ENCODE peak calls at places on chromosome 13, in eight cellular contexts. H is RWPE2; D is CD8-positive, alpha-beta T cell; U is upper lobe of right lung; J is aorta; Z is Panc1; L is pancreas; N is left lung. B is an unnamed sample. For H3K4me1, the result is how much of the 10 kb centered on the place peaks cover.

GRCh38 chr13:101703838-101704237 is 251.4 kb downstream of the ITGBL1 start:
- ATAC-seq in H (no peak), D (no peak), U (no peak), J (no peak), Z (no peak), L (no peak), N (no peak), B (no peak)

GRCh38 chr13:97125051-97125809 is 96.9 kb upstream of the MBNL2 start:
- ATAC-seq in H (peak), D (no peak), U (peak), J (peak), Z (no peak), L (peak), N (peak), B (peak)

GRCh38 chr13:34419025-34419424 is 523.0 kb upstream of the NBEA start:
- ATAC-seq in H (no peak), D (no peak), U (peak), J (no peak), Z (no peak), L (peak), N (no peak), B (no peak)

GRCh38 chr13:51818276-51818675 is 14.3 kb upstream of the DHRS12 start:
- ATAC-seq in H (no peak), D (no peak), U (no peak), J (no peak), Z (no peak), L (no peak), N (no peak), B (no peak)

GRCh38 chr13:110263906-110264305 is 43.1 kb downstream of the COL4A1 start:
- ATAC-seq in H (no peak), D (no peak), U (peak), J (no peak), Z (no peak), L (no peak), N (peak), B (peak)

GRCh38 chr13:51937320-51938290 is 73.6 kb downstream of the ATP7B start:
- ATAC-seq in H (no peak), D (no peak), U (no peak), J (no peak), Z (no peak), L (no peak), N (no peak), B (no peak)

GRCh38 chr13:106302011-106302410 is 233.5 kb downstream of the EFNB2 start:
- ATAC-seq in H (peak), D (no peak), U (no peak), J (no peak), Z (no peak), L (no peak), N (no peak), B (no peak)

GRCh38 chr13:90732049-90732448 is 615.4 kb upstream of the MIR17HG start:
- ATAC-seq in H (no peak), D (no peak), U (no peak), J (no peak), Z (no peak), L (no peak), N (no peak), B (no peak)

GRCh38 chr13:33676045-33676699 is 141.8 kb upstream of the RFC3 start:
- ATAC-seq in H (no peak), D (no peak), U (peak), J (peak), Z (peak), L (peak), N (peak), B (peak)

GRCh38 chr13:26325876-26326275 is 71.9 kb downstream of the CDK8 start:
- ATAC-seq in H (no peak), D (no peak), U (no peak), J (no peak), Z (no peak), L (peak), N (no peak), B (no peak)

GRCh38 chr13:106633321-106633720 is 65.4 kb upstream of the ARGLU1 start:
- ATAC-seq in H (no peak), D (no peak), U (no peak), J (no peak), Z (no peak), L (no peak), N (no peak), B (no peak)

GRCh38 chr13:48403151-48403631 is 9.7 kb downstream of the LPAR6 start:
- ATAC-seq in H (no peak), D (peak), U (peak), J (peak), Z (no peak), L (peak), N (peak), B (peak)
- H3K27ac ChIP-seq in H (peak), D (peak), U (peak), J (peak), Z (no peak), L (peak), N (peak), B (peak)

GRCh38 chr13:44872751-44873150 is 116.5 kb downstream of the NUFIP1 start:
- ATAC-seq in H (no peak), D (no peak), U (no peak), J (no peak), Z (no peak), L (no peak), N (no peak), B (no peak)

GRCh38 chr13:44876782-44877324 is 112.4 kb downstream of the NUFIP1 start:
- ATAC-seq in H (no peak), D (no peak), U (peak), J (no peak), Z (no peak), L (no peak), N (no peak), B (no peak)

GRCh38 chr13:44873486-44873885 is 115.8 kb downstream of the NUFIP1 start:
- ATAC-seq in H (no peak), D (no peak), U (no peak), J (no peak), Z (no peak), L (peak), N (peak), B (no peak)

GRCh38 chr13:44874886-44875630 is 114.2 kb downstream of the NUFIP1 start:
- ATAC-seq in H (no peak), D (no peak), U (no peak), J (no peak), Z (no peak), L (no peak), N (no peak), B (no peak)

DNA sequence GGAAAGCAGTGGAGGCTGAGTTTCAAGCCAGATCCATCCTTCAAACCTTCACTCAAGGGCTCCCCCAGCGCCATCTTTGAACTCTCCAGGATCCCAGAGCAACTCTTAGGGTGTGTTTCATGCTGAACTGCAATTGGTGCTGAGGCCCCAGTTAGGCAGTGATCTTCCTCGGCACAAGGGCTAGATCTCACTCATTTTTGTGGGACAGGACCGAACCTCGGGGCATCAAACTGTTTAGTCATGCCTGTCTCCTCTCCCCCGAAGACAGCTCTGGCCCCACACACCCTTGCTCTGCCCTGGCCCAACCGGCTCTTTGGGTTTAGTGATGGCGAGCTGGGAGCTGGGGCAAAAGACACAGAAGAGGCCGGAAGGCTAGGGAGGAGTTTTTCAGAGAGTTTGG is 115.1 kb downstream of the NUFIP1 start:
- ATAC-seq in H (no peak), D (no peak), U (no peak), J (no peak), Z (no peak), L (no peak), N (no peak), B (no peak)
- H3K4me1 ChIP-seq in H (under half), D (under half), U (under half), J (under half), Z (under half), L (under half), N (under half), B (under half)

GRCh38 chr13:45121421-45121820 is 1.1 kb downstream of the GTF2F2 start:
- ATAC-seq in H (no peak), D (no peak), U (no peak), J (no peak), Z (no peak), L (no peak), N (no peak), B (no peak)
- H3K27ac ChIP-seq in H (peak), D (no peak), U (no peak), J (no peak), Z (peak), L (no peak), N (peak), B (no peak)

GRCh38 chr13:40652588-40652940 is 13.9 kb downstream of the FOXO1 start:
- ATAC-seq in H (no peak), D (no peak), U (no peak), J (no peak), Z (no peak), L (no peak), N (no peak), B (no peak)
- H3K4me1 ChIP-seq in H (under half), D (half or more), U (under half), J (under half), Z (under half), L (under half), N (under half), B (under half)

DNA sequence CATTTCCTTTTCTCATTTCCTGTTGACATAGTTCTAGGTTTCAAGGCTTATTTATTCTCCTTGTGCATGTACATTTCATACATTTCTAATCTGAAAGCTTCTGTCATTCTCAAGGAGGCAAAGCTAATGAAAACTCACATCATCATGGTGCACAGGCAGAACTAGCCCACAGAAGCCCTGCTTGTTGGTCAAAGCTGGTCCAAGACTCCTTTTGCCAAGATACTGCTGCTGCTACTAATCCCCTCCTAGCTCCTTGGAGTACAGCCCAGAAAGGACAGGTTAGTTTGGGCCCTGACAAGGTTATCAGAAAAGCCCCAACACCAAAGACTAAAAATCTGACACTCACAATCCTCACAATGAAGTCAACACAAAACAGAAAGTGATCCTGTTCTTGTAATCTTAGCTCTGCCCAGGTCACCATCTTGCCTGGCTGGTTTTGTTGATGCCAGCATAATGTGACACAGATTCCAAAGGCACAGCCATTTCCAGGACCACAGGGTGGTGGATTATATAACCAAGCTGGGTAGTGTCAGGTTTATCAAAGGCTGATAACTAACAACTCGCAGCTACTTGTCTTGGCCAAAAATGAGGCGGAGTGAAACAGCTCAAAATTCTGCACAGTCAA is 417.4 kb downstream of the NDFIP2 start:
- ATAC-seq in H (no peak), D (no peak), U (no peak), J (no peak), Z (no peak), L (no peak), N (no peak), B (no peak)
- H3K27ac ChIP-seq in H (no peak), D (no peak), U (no peak), J (no peak), Z (no peak), L (no peak), N (no peak), B (no peak)

B was measured in gastroesophageal sphincter.